ENCODE peak calls at places on chromosomes 3 and 15, in four cellular contexts. Q is mesendoderm, C is IMR-90, U is H1. Y is an unnamed sample.

GRCh38 chr3:55202320-55202719 is 274.5 kb upstream of the LRTM1 start:
- DNase-seq in Q (no peak), C (peak), U (no peak), Y (no peak)

GRCh38 chr3:39541917-39542329 is 74.4 kb downstream of the MOBP start:
- DNase-seq in Q (peak), C (peak), U (no peak), Y (no peak)

GRCh38 chr3:189995129-189995528 is 125.6 kb downstream of the P3H2 start:
- DNase-seq in Q (peak), C (peak), U (no peak), Y (peak)

GRCh38 chr3:62569609-62570008 is 196.3 kb upstream of the FEZF2 start:
- DNase-seq in Q (no peak), C (no peak), U (no peak), Y (no peak)

GRCh38 chr3:32575451-32575850 is 4.8 kb upstream of the DYNC1LI1 start:
- DNase-seq in Q (no peak), C (peak), U (no peak), Y (no peak)

GRCh38 chr3:163056874-163057497 is 1560.4 kb downstream of the OTOL1 start:
- DNase-seq in Q (peak), C (peak), U (peak), Y (peak)

GRCh38 chr3:85081191-85081895 is 122.6 kb downstream of the CADM2 start:
- DNase-seq in Q (peak), C (peak), U (no peak), Y (no peak)

GRCh38 chr15:101000271-101000681 is 81.1 kb downstream of the LRRK1 start:
- DNase-seq in Q (peak), C (peak), U (peak), Y (no peak)

GRCh38 chr3:134609821-134610454 is 40.9 kb downstream of the KY start:
- DNase-seq in Q (no peak), C (no peak), U (no peak), Y (no peak)

GRCh38 chr3:43400162-43400561 is 113.8 kb downstream of the SNRK start:
- DNase-seq in Q (no peak), C (no peak), U (no peak), Y (no peak)

GRCh38 chr3:113226491-113226890 is 15.1 kb downstream of the BOC start:
- DNase-seq in Q (no peak), C (no peak), U (no peak), Y (peak)

GRCh38 chr3:134651347-134652041 is 672 bp upstream of the KY start:
- DNase-seq in Q (no peak), C (peak), U (no peak), Y (no peak)

GRCh38 chr3:11705049-11705448 is 61.3 kb upstream of the VGLL4 start:
- DNase-seq in Q (no peak), C (no peak), U (peak), Y (peak)

GRCh38 chr3:141407043-141407442 is 38.7 kb downstream of the ZBTB38 start:
- DNase-seq in Q (no peak), C (peak), U (no peak), Y (no peak)

GRCh38 chr3:73469331-73469730 is 155.4 kb downstream of the PDZRN3 start:
- DNase-seq in Q (no peak), C (no peak), U (no peak), Y (no peak)

GRCh38 chr15:74304459-74304858 is 63.0 kb downstream of the CYP11A1 start:
- DNase-seq in Q (no peak), C (no peak), U (no peak), Y (no peak)

GRCh38 chr3:126258670-126259069 is 78.3 kb upstream of the ALDH1L1 start:
- DNase-seq in Q (peak), C (no peak), U (no peak), Y (no peak)

GRCh38 chr3:60080648-60081047 is 1030.8 kb upstream of the CFAP20DC start:
- DNase-seq in Q (no peak), C (no peak), U (no peak), Y (no peak)

GRCh38 chr15:48645558-48646330 is at the start of gene FBN1:
- DNase-seq in Q (peak), C (peak), U (peak), Y (peak)

GRCh38 chr15:31526916-31527690 is 200.5 kb downstream of the KLF13 start:
- DNase-seq in Q (peak), C (no peak), U (peak), Y (no peak)

GRCh38 chr3:96354742-96355141 is 459.7 kb upstream of the EPHA6 start:
- DNase-seq in Q (no peak), C (no peak), U (no peak), Y (no peak)

GRCh38 chr3:60803156-60803555 is 448.1 kb downstream of the FHIT start:
- DNase-seq in Q (no peak), C (no peak), U (no peak), Y (no peak)

GRCh38 chr15:77070180-77070499 is 769 bp downstream of the TSPAN3 start:
- DNase-seq in Q (no peak), C (no peak), U (no peak), Y (no peak)
- H4K5ac ChIP-seq in Q (no peak), C (no peak), U (no peak), Y (no peak)

DNA sequence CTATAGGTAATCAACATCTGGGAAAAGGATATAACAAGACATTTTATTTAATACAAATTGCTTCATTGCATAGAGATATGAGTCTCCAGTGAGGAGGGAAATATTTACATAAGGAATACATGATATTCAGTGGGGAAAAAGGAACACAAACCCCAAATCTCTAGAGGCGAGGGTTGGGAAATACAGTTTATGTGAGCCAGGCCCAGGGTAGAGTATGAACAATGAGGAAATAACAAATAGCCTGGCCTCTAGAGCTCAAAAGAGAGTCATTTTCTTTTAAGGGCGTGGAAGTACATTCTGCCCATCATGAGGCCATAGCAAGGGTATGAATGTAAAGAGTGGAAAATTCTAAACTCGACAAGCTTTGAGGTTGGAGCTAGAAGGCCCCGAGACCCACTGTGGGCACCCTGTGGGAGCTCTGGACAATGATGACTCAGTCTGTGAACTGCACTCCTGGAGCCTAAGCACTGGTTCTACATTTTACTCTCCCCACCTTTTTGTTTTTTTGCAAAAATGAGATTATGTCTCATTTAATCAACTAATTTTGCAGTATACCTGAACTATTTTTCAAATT is 27.8 kb upstream of the IGF2BP2 start:
- DNase-seq in Q (no peak), C (no peak), U (no peak), Y (no peak)
- H3K18ac ChIP-seq in Q (no peak), C (no peak), U (no peak), Y (no peak)

GRCh38 chr3:165903885-165904284 is 66.7 kb upstream of the BCHE start:
- DNase-seq in Q (peak), C (no peak), U (no peak), Y (no peak)
- H4K5ac ChIP-seq in Q (no peak), C (no peak), U (no peak), Y (no peak)

GRCh38 chr15:81071130-81071529 is 62.9 kb upstream of the CFAP161 start:
- DNase-seq in Q (no peak), C (peak), U (peak), Y (no peak)

GRCh38 chr15:81073796-81074195 is 60.3 kb upstream of the CFAP161 start:
- DNase-seq in Q (no peak), C (no peak), U (peak), Y (no peak)

GRCh38 chr15:81069909-81070308 is 64.2 kb upstream of the CFAP161 start:
- DNase-seq in Q (no peak), C (no peak), U (peak), Y (no peak)

GRCh38 chr15:81072551-81072950 is 61.5 kb upstream of the CFAP161 start:
- DNase-seq in Q (no peak), C (no peak), U (no peak), Y (no peak)

DNA sequence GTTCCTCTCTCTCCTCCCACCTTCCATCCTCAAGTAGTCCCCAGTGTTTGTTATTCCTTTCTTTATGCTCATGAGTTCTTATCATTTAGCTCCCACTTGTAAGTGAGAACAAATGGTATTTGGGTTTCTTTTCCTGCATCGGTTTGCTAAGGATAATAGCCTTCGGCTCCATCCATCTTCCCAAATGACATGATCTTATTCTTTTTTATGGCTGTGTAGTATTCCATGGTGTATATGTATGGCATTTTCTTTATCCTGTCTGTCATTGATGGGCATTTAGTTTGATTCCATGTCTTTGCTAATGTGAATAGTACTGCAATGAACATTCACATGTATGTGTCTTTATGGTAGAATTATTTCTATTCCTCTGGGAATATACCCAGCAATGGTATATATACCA is 62.4 kb upstream of the CFAP161 start:
- DNase-seq in Q (no peak), C (no peak), U (no peak), Y (no peak)
- H3K18ac ChIP-seq in Q (no peak), C (no peak), U (no peak), Y (no peak)

GRCh38 chr3:46629571-46630517 is 17.5 kb downstream of the FAM240A start:
- DNase-seq in Q (peak), C (peak), U (peak), Y (peak)
- H4K5ac ChIP-seq in Q (peak), C (peak), U (peak), Y (peak)

GRCh38 chr15:44663410-44664272 is at the start of gene SPG11:
- DNase-seq in Q (peak), C (peak), U (peak), Y (peak)

GRCh38 chr15:44667039-44667360 is 3.5 kb upstream of the SPG11 start:
- DNase-seq in Q (no peak), C (no peak), U (no peak), Y (no peak)

GRCh38 chr15:44659041-44659440 is 4.4 kb downstream of the SPG11 start:
- DNase-seq in Q (no peak), C (no peak), U (no peak), Y (no peak)

GRCh38 chr15:44666208-44667038 is 3.0 kb upstream of the SPG11 start:
- DNase-seq in Q (no peak), C (no peak), U (no peak), Y (no peak)

DNA sequence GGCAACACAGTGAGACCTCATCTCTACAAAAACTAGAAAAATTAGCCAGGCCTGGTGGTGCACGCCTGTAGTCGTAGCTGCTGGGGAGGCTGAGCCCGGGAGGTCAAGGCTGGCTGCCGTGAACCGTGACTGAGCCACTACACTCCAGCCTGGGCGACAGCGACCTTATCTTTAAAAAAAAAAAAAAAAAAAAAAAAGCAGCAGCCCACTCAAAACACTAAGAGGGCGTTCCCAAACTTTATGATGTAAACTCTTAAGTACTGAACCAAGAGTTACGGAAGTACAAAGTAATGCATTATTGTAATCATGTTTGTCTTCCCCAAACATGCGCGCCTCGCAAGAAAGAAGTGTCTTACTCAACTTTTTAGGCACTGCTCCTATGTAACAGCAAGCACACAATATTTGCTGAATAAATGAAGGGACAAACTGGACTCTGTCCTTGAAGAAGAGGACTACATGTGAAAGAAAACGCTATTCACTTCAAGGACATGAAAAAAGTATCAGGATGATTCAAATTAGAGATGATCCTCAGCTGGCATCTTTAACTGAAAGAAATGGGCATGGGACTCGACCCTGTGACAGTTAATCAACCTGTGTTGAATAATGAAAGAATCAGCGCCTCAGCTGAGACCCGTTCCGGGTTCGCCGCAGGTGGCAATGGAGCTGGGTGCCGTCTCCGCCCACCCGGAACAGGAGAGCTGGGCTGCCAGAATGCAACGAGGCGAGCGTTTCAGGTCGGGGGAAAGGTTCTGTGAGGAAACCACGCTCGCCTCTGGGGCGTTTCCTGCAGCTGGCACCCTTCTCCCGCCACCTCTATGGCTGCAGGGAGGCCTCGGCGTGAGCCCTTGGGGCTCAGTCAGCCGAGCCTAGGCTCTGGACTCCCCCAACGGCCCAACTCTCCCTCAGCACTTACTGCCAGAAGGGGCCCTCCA is 718 bp downstream of the SPG11 start:
- DNase-seq in Q (no peak), C (peak), U (no peak), Y (peak)
- H3K18ac ChIP-seq in Q (peak), C (peak), U (peak), Y (peak)

GRCh38 chr3:138867996-138868395 is 33.3 kb upstream of the PIK3CB start:
- DNase-seq in Q (no peak), C (no peak), U (no peak), Y (no peak)
- H4K5ac ChIP-seq in Q (no peak), C (no peak), U (no peak), Y (no peak)

Y was measured in H9.